ENCODE peak calls at places on chromosome 10, in four cellular contexts. One of them, this sample, is unnamed.

GRCh38 chr10:94062611-94063010 is 68.9 kb downstream of the PLCE1 start:
- DNase-seq in globus pallidus: no peak
- DNase-seq in skeletal muscle cell: peak
- DNase-seq in right cardiac atrium: no peak
- DNase-seq in this sample: no peak

GRCh38 chr10:10418397-10418796 is 599.3 kb upstream of the CELF2 start:
- DNase-seq in globus pallidus: peak
- DNase-seq in right cardiac atrium: no peak
- DNase-seq in skeletal muscle cell: no peak
- DNase-seq in this sample: peak

GRCh38 chr10:121288011-121288410 is 310.2 kb downstream of the FGFR2 start:
- DNase-seq in skeletal muscle cell: no peak
- DNase-seq in right cardiac atrium: no peak
- DNase-seq in globus pallidus: no peak
- DNase-seq in this sample: no peak

GRCh38 chr10:4354382-4354812 is 471.6 kb upstream of the AKR1E2 start:
- DNase-seq in right cardiac atrium: no peak
- DNase-seq in skeletal muscle cell: no peak
- DNase-seq in globus pallidus: no peak
- DNase-seq in this sample: no peak

GRCh38 chr10:8055420-8056349 is 1.2 kb downstream of the GATA3 start:
- DNase-seq in globus pallidus: no peak
- DNase-seq in right cardiac atrium: no peak
- DNase-seq in skeletal muscle cell: no peak
- DNase-seq in this sample: no peak

GRCh38 chr10:73076361-73077183 is 20.1 kb downstream of the P4HA1 start:
- DNase-seq in right cardiac atrium: peak
- DNase-seq in skeletal muscle cell: peak
- DNase-seq in globus pallidus: peak
- DNase-seq in this sample: peak

GRCh38 chr10:9009505-9009904 is 955.0 kb downstream of the GATA3 start:
- DNase-seq in skeletal muscle cell: no peak
- DNase-seq in globus pallidus: no peak
- DNase-seq in right cardiac atrium: no peak
- DNase-seq in this sample: no peak

GRCh38 chr10:131310904-131311660 is 439 bp downstream of the TCERG1L start:
- DNase-seq in globus pallidus: no peak
- DNase-seq in skeletal muscle cell: no peak
- DNase-seq in right cardiac atrium: no peak
- DNase-seq in this sample: no peak

GRCh38 chr10:96288151-96288621 is 16.0 kb upstream of the DNTT start:
- DNase-seq in skeletal muscle cell: no peak
- DNase-seq in right cardiac atrium: no peak
- DNase-seq in globus pallidus: no peak
- DNase-seq in this sample: no peak

GRCh38 chr10:88322336-88323063 is 260.6 kb downstream of the RNLS start:
- DNase-seq in skeletal muscle cell: no peak
- DNase-seq in globus pallidus: no peak
- DNase-seq in right cardiac atrium: no peak
- DNase-seq in this sample: no peak

GRCh38 chr10:97543025-97543546 is 29.5 kb upstream of the ANKRD2 start:
- DNase-seq in right cardiac atrium: peak
- DNase-seq in globus pallidus: peak
- DNase-seq in skeletal muscle cell: peak
- DNase-seq in this sample: peak

GRCh38 chr10:118868618-118869017 is 113.8 kb upstream of the CACUL1 start:
- DNase-seq in right cardiac atrium: no peak
- DNase-seq in skeletal muscle cell: no peak
- DNase-seq in globus pallidus: no peak
- DNase-seq in this sample: no peak

GRCh38 chr10:82813856-82814255 is 938.9 kb downstream of the NRG3 start:
- DNase-seq in skeletal muscle cell: peak
- DNase-seq in right cardiac atrium: no peak
- DNase-seq in globus pallidus: no peak
- DNase-seq in this sample: no peak

GRCh38 chr10:68828833-68829232 is 1.5 kb downstream of the STOX1 start:
- DNase-seq in right cardiac atrium: no peak
- DNase-seq in globus pallidus: no peak
- DNase-seq in skeletal muscle cell: no peak
- DNase-seq in this sample: no peak

GRCh38 chr10:92691591-92692084 is 1.9 kb downstream of the HHEX start:
- DNase-seq in right cardiac atrium: peak
- DNase-seq in globus pallidus: peak
- DNase-seq in skeletal muscle cell: no peak
- DNase-seq in this sample: peak

GRCh38 chr10:36188461-36188860 is 546.4 kb upstream of the FZD8 start:
- DNase-seq in globus pallidus: no peak
- DNase-seq in skeletal muscle cell: no peak
- DNase-seq in right cardiac atrium: no peak
- DNase-seq in this sample: no peak

GRCh38 chr10:130714700-130715467 is 578.7 kb downstream of the GLRX3 start:
- DNase-seq in globus pallidus: no peak
- DNase-seq in skeletal muscle cell: no peak
- DNase-seq in right cardiac atrium: no peak
- DNase-seq in this sample: no peak

GRCh38 chr10:127036987-127037386 is 131.8 kb downstream of the DOCK1 start:
- DNase-seq in skeletal muscle cell: no peak
- DNase-seq in right cardiac atrium: no peak
- DNase-seq in globus pallidus: no peak
- DNase-seq in this sample: no peak

This sample was measured in pons.